ENCODE peak calls at places on chromosomes 3 and 15, in six cellular contexts. One of them, this sample, is unnamed.

GRCh38 chr15:78671626-78672211 is 30.7 kb upstream of the CHRNB4 start:
- DNase-seq in brain microvascular endothelial cell: no peak
- DNase-seq in aorta: no peak
- DNase-seq in A549: no peak
- DNase-seq in dorsolateral prefrontal cortex: peak; percentile 42
- DNase-seq in HCT116: no peak
- DNase-seq in this sample: peak; percentile 97

GRCh38 chr3:78867409-78868372 is 900.1 kb downstream of the ROBO1 start:
- DNase-seq in brain microvascular endothelial cell: peak; percentile 60
- DNase-seq in aorta: no peak
- DNase-seq in A549: no peak
- DNase-seq in dorsolateral prefrontal cortex: no peak
- DNase-seq in HCT116: no peak
- DNase-seq in this sample: no peak

GRCh38 chr3:167973046-167973445 is 122.7 kb downstream of the GOLIM4 start:
- DNase-seq in brain microvascular endothelial cell: no peak
- DNase-seq in aorta: no peak
- DNase-seq in A549: no peak
- DNase-seq in dorsolateral prefrontal cortex: no peak
- DNase-seq in HCT116: no peak
- DNase-seq in this sample: no peak

GRCh38 chr3:89098964-89099585 is 8.3 kb upstream of the EPHA3 start:
- DNase-seq in brain microvascular endothelial cell: peak; percentile 51
- DNase-seq in aorta: no peak
- DNase-seq in A549: peak; percentile 4
- DNase-seq in dorsolateral prefrontal cortex: no peak
- DNase-seq in HCT116: peak; percentile 7
- DNase-seq in this sample: peak; percentile 48

GRCh38 chr15:58988011-58988785 is 735 bp downstream of the RNF111 start:
- DNase-seq in brain microvascular endothelial cell: peak; percentile 12
- DNase-seq in aorta: peak; percentile 92
- DNase-seq in A549: peak; percentile 77
- DNase-seq in dorsolateral prefrontal cortex: peak; percentile 50
- DNase-seq in HCT116: no peak
- DNase-seq in this sample: peak; percentile 77

GRCh38 chr3:32961189-32961715 is 9.8 kb downstream of the CCR4 start:
- DNase-seq in brain microvascular endothelial cell: no peak
- DNase-seq in aorta: no peak
- DNase-seq in A549: no peak
- DNase-seq in dorsolateral prefrontal cortex: no peak
- DNase-seq in HCT116: no peak
- DNase-seq in this sample: no peak

GRCh38 chr3:50396502-50396901 is 37.2 kb upstream of the TMEM115 start:
- DNase-seq in brain microvascular endothelial cell: no peak
- DNase-seq in aorta: no peak
- DNase-seq in A549: no peak
- DNase-seq in dorsolateral prefrontal cortex: no peak
- DNase-seq in HCT116: peak; percentile 55
- DNase-seq in this sample: no peak

GRCh38 chr3:145760036-145760435 is 400.9 kb downstream of the PLOD2 start:
- DNase-seq in brain microvascular endothelial cell: no peak
- DNase-seq in aorta: no peak
- DNase-seq in A549: no peak
- DNase-seq in dorsolateral prefrontal cortex: no peak
- DNase-seq in HCT116: no peak
- DNase-seq in this sample: no peak

GRCh38 chr3:52216585-52217408 is 8.6 kb downstream of the TLR9 start:
- DNase-seq in brain microvascular endothelial cell: peak; percentile 32
- DNase-seq in aorta: no peak
- DNase-seq in A549: peak; percentile 14
- DNase-seq in dorsolateral prefrontal cortex: no peak
- DNase-seq in HCT116: peak; percentile 84
- DNase-seq in this sample: peak; percentile 44

GRCh38 chr15:95919460-95919859 is 411.0 kb upstream of the NR2F2 start:
- DNase-seq in brain microvascular endothelial cell: no peak
- DNase-seq in aorta: no peak
- DNase-seq in A549: no peak
- DNase-seq in dorsolateral prefrontal cortex: no peak
- DNase-seq in HCT116: no peak
- DNase-seq in this sample: no peak

GRCh38 chr15:98914626-98915025 is 93.0 kb downstream of the PGPEP1L start:
- DNase-seq in brain microvascular endothelial cell: peak; percentile 86
- DNase-seq in aorta: no peak
- DNase-seq in A549: no peak
- DNase-seq in dorsolateral prefrontal cortex: no peak
- DNase-seq in HCT116: no peak
- DNase-seq in this sample: no peak

GRCh38 chr15:99909914-99910313 is 176.7 kb upstream of the LYSMD4 start:
- DNase-seq in brain microvascular endothelial cell: no peak
- DNase-seq in aorta: no peak
- DNase-seq in A549: no peak
- DNase-seq in dorsolateral prefrontal cortex: no peak
- DNase-seq in HCT116: peak; percentile 38
- DNase-seq in this sample: no peak

GRCh38 chr3:63278171-63278999 is at the start of gene SYNPR:
- DNase-seq in brain microvascular endothelial cell: no peak
- DNase-seq in aorta: no peak
- DNase-seq in A549: no peak
- DNase-seq in dorsolateral prefrontal cortex: peak; percentile 61
- DNase-seq in HCT116: no peak
- DNase-seq in this sample: peak; percentile 65

GRCh38 chr15:76577879-76578512 is 241.4 kb downstream of the ISL2 start:
- DNase-seq in brain microvascular endothelial cell: no peak
- DNase-seq in aorta: no peak
- DNase-seq in A549: no peak
- DNase-seq in dorsolateral prefrontal cortex: no peak
- DNase-seq in HCT116: no peak
- DNase-seq in this sample: no peak

GRCh38 chr3:152785051-152785450 is 49.9 kb upstream of the P2RY1 start:
- DNase-seq in brain microvascular endothelial cell: no peak
- DNase-seq in aorta: no peak
- DNase-seq in A549: no peak
- DNase-seq in dorsolateral prefrontal cortex: no peak
- DNase-seq in HCT116: no peak
- DNase-seq in this sample: no peak

GRCh38 chr15:65110676-65111292 is 4.2 kb downstream of the UBAP1L start:
- DNase-seq in brain microvascular endothelial cell: peak; percentile 79
- DNase-seq in aorta: no peak
- DNase-seq in A549: no peak
- DNase-seq in dorsolateral prefrontal cortex: no peak
- DNase-seq in HCT116: no peak
- DNase-seq in this sample: no peak

GRCh38 chr3:48425281-48425812 is 4.5 kb downstream of the PLXNB1 start:
- DNase-seq in brain microvascular endothelial cell: no peak
- DNase-seq in aorta: no peak
- DNase-seq in A549: no peak
- DNase-seq in dorsolateral prefrontal cortex: peak; percentile 21
- DNase-seq in HCT116: no peak
- DNase-seq in this sample: no peak

GRCh38 chr15:66630801-66631351 is 65.1 kb upstream of the LCTL start:
- DNase-seq in brain microvascular endothelial cell: no peak
- DNase-seq in aorta: no peak
- DNase-seq in A549: no peak
- DNase-seq in dorsolateral prefrontal cortex: no peak
- DNase-seq in HCT116: no peak
- DNase-seq in this sample: peak; percentile 86

GRCh38 chr15:85925649-85926237 is 131.0 kb upstream of the KLHL25 start:
- DNase-seq in brain microvascular endothelial cell: no peak
- DNase-seq in aorta: no peak
- DNase-seq in A549: no peak
- DNase-seq in dorsolateral prefrontal cortex: no peak
- DNase-seq in HCT116: no peak
- DNase-seq in this sample: no peak

GRCh38 chr3:142866841-142867631 is 21.8 kb downstream of the PCOLCE2 start:
- DNase-seq in brain microvascular endothelial cell: no peak
- DNase-seq in aorta: no peak
- DNase-seq in A549: no peak
- DNase-seq in dorsolateral prefrontal cortex: no peak
- DNase-seq in HCT116: peak; percentile 45
- DNase-seq in this sample: peak; percentile 60

GRCh38 chr3:64945171-64945684 is 257.4 kb upstream of the ADAMTS9 start:
- DNase-seq in brain microvascular endothelial cell: no peak
- DNase-seq in aorta: no peak
- DNase-seq in A549: no peak
- DNase-seq in dorsolateral prefrontal cortex: no peak
- DNase-seq in HCT116: no peak
- DNase-seq in this sample: no peak

GRCh38 chr15:82850242-82850591 is 40.8 kb downstream of the WHAMM start:
- DNase-seq in brain microvascular endothelial cell: no peak
- DNase-seq in aorta: no peak
- DNase-seq in A549: no peak
- DNase-seq in dorsolateral prefrontal cortex: peak; percentile 82
- DNase-seq in HCT116: no peak
- DNase-seq in this sample: peak; percentile 40

GRCh38 chr3:190306026-190306425 is 16.2 kb downstream of the CLDN1 start:
- DNase-seq in brain microvascular endothelial cell: no peak
- DNase-seq in aorta: no peak
- DNase-seq in A549: no peak
- DNase-seq in dorsolateral prefrontal cortex: no peak
- DNase-seq in HCT116: no peak
- DNase-seq in this sample: no peak

DNA sequence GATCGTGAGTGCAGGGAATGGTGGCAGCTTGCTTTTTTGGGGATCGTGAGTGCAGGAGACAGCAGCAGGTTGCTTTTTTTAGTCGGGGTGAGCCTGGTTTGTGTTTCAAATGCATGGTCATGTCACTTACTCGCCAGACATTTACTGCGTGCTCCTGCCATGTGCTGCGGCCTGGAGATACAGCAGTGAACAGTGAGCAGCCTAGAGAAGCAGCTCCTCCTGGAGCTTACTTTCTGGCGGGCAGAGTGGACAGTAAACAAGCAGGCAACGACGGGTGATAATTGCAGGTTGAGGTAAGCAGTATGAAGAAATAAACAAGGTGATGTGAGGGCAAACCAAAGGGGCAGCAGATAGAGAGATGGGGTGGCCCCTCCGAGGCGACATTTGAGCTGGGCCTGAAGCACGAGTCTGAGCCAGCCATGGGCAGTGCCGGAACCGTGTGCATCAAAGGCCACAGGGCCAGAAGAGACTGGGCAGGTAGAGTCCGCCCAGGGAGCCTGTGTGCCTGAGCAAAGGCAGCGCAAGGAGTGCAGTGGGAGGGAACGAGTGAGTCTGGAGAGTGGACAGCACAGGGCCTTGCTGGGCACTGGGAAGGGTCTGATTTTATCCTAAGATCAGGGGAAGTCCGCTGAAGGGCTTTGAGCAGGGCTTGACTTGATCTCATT is 57.3 kb upstream of the RASA2 start:
- DNase-seq in brain microvascular endothelial cell: no peak
- DNase-seq in aorta: no peak
- DNase-seq in A549: no peak
- DNase-seq in dorsolateral prefrontal cortex: peak; percentile 40
- DNase-seq in HCT116: no peak
- DNase-seq in this sample: no peak
- H3K4me3 ChIP-seq in brain microvascular endothelial cell: no peak overlapping the region
- H3K4me3 ChIP-seq in aorta: no peak overlapping the region
- H3K4me3 ChIP-seq in A549: no peak overlapping the region
- H3K4me3 ChIP-seq in dorsolateral prefrontal cortex: no peak overlapping the region
- H3K4me3 ChIP-seq in HCT116: no peak overlapping the region
- H3K4me3 ChIP-seq in this sample: no peak overlapping the region

GRCh38 chr15:38696120-38696727 is 131.6 kb upstream of the RASGRP1 start:
- DNase-seq in brain microvascular endothelial cell: peak; percentile 47
- DNase-seq in aorta: no peak
- DNase-seq in A549: no peak
- DNase-seq in dorsolateral prefrontal cortex: no peak
- DNase-seq in HCT116: no peak
- DNase-seq in this sample: no peak
- H3K4me3 ChIP-seq in brain microvascular endothelial cell: no peak overlapping the region
- H3K4me3 ChIP-seq in aorta: no peak overlapping the region
- H3K4me3 ChIP-seq in A549: no peak overlapping the region
- H3K4me3 ChIP-seq in dorsolateral prefrontal cortex: no peak overlapping the region
- H3K4me3 ChIP-seq in HCT116: no peak overlapping the region
- H3K4me3 ChIP-seq in this sample: no peak overlapping the region

GRCh38 chr3:10015476-10015904 is 10.7 kb upstream of the FANCD2 start:
- DNase-seq in brain microvascular endothelial cell: peak; percentile 92
- DNase-seq in aorta: peak; percentile 92
- DNase-seq in A549: no peak
- DNase-seq in dorsolateral prefrontal cortex: peak; percentile 16
- DNase-seq in HCT116: no peak
- DNase-seq in this sample: no peak
- H3K4me3 ChIP-seq in brain microvascular endothelial cell: peak overlapping the region; percentile 20
- H3K4me3 ChIP-seq in aorta: no peak overlapping the region
- H3K4me3 ChIP-seq in A549: no peak overlapping the region
- H3K4me3 ChIP-seq in dorsolateral prefrontal cortex: no peak overlapping the region
- H3K4me3 ChIP-seq in HCT116: no peak overlapping the region
- H3K4me3 ChIP-seq in this sample: no peak overlapping the region

GRCh38 chr3:157154563-157155333 is 5.2 kb downstream of the CCNL1 start:
- DNase-seq in brain microvascular endothelial cell: no peak
- DNase-seq in aorta: no peak
- DNase-seq in A549: no peak
- DNase-seq in dorsolateral prefrontal cortex: no peak
- DNase-seq in HCT116: no peak
- DNase-seq in this sample: no peak
- H3K4me3 ChIP-seq in brain microvascular endothelial cell: peak overlapping the region; percentile 26
- H3K4me3 ChIP-seq in aorta: peak overlapping the region; percentile 5
- H3K4me3 ChIP-seq in A549: peak overlapping the region; percentile 6
- H3K4me3 ChIP-seq in dorsolateral prefrontal cortex: peak overlapping the region; percentile 8
- H3K4me3 ChIP-seq in HCT116: no peak overlapping the region
- H3K4me3 ChIP-seq in this sample: peak overlapping the region; percentile 26

GRCh38 chr3:40853474-40853873 is 328.7 kb downstream of the ZNF621 start:
- DNase-seq in brain microvascular endothelial cell: no peak
- DNase-seq in aorta: no peak
- DNase-seq in A549: no peak
- DNase-seq in dorsolateral prefrontal cortex: no peak
- DNase-seq in HCT116: no peak
- DNase-seq in this sample: no peak
- H3K4me3 ChIP-seq in brain microvascular endothelial cell: no peak overlapping the region
- H3K4me3 ChIP-seq in aorta: no peak overlapping the region
- H3K4me3 ChIP-seq in A549: no peak overlapping the region
- H3K4me3 ChIP-seq in dorsolateral prefrontal cortex: no peak overlapping the region
- H3K4me3 ChIP-seq in HCT116: no peak overlapping the region
- H3K4me3 ChIP-seq in this sample: no peak overlapping the region

This sample was measured in BE2C.